ENCODE peak calls at places on chromosomes 4 and X, in six cellular contexts. One of them, this sample, is unnamed.

GRCh38 chrX:40267334-40268118 is 169.8 kb upstream of the BCOR start:
- DNase-seq in CD4-positive, CD25-positive, alpha-beta regulatory T cell: no peak
- DNase-seq in sigmoid colon: peak; percentile 71
- DNase-seq in HepG2: no peak
- DNase-seq in uterus: no peak
- DNase-seq in prostate gland: no peak
- DNase-seq in this sample: no peak

GRCh38 chr4:119212251-119212963 is at the start of gene USP53:
- DNase-seq in CD4-positive, CD25-positive, alpha-beta regulatory T cell: peak; percentile 98
- DNase-seq in sigmoid colon: peak; percentile 99
- DNase-seq in HepG2: peak; percentile 94
- DNase-seq in uterus: peak; percentile 98
- DNase-seq in prostate gland: peak; percentile 99
- DNase-seq in this sample: peak; percentile 98

GRCh38 chr4:163107754-163108153 is 58.9 kb downstream of the NAF1 start:
- DNase-seq in CD4-positive, CD25-positive, alpha-beta regulatory T cell: peak; percentile 69
- DNase-seq in sigmoid colon: no peak
- DNase-seq in HepG2: no peak
- DNase-seq in uterus: no peak
- DNase-seq in prostate gland: no peak
- DNase-seq in this sample: no peak

GRCh38 chr4:15805583-15806517 is 27.7 kb downstream of the CD38 start:
- DNase-seq in CD4-positive, CD25-positive, alpha-beta regulatory T cell: peak; percentile 65
- DNase-seq in sigmoid colon: no peak
- DNase-seq in HepG2: peak; percentile 53
- DNase-seq in uterus: no peak
- DNase-seq in prostate gland: peak; percentile 62
- DNase-seq in this sample: peak; percentile 47

GRCh38 chrX:77440310-77440709 is 6.9 kb upstream of the FGF16 start:
- DNase-seq in CD4-positive, CD25-positive, alpha-beta regulatory T cell: no peak
- DNase-seq in sigmoid colon: no peak
- DNase-seq in HepG2: no peak
- DNase-seq in uterus: no peak
- DNase-seq in prostate gland: no peak
- DNase-seq in this sample: no peak

GRCh38 chr4:39621582-39621981 is 17.1 kb downstream of the SMIM14 start:
- DNase-seq in CD4-positive, CD25-positive, alpha-beta regulatory T cell: no peak
- DNase-seq in sigmoid colon: no peak
- DNase-seq in HepG2: peak; percentile 88
- DNase-seq in uterus: peak; percentile 35
- DNase-seq in prostate gland: no peak
- DNase-seq in this sample: no peak

GRCh38 chr4:118327554-118328241 is 25.1 kb downstream of the PRSS12 start:
- DNase-seq in CD4-positive, CD25-positive, alpha-beta regulatory T cell: no peak
- DNase-seq in sigmoid colon: no peak
- DNase-seq in HepG2: no peak
- DNase-seq in uterus: no peak
- DNase-seq in prostate gland: no peak
- DNase-seq in this sample: no peak

GRCh38 chrX:20059467-20060128 is 57.1 kb downstream of the MAP7D2 start:
- DNase-seq in CD4-positive, CD25-positive, alpha-beta regulatory T cell: no peak
- DNase-seq in sigmoid colon: no peak
- DNase-seq in HepG2: no peak
- DNase-seq in uterus: no peak
- DNase-seq in prostate gland: no peak
- DNase-seq in this sample: no peak

GRCh38 chr4:6263541-6264540 is 5.8 kb upstream of the WFS1 start:
- DNase-seq in CD4-positive, CD25-positive, alpha-beta regulatory T cell: peak; percentile 45
- DNase-seq in sigmoid colon: no peak
- DNase-seq in HepG2: peak; percentile 60
- DNase-seq in uterus: peak; percentile 62
- DNase-seq in prostate gland: no peak
- DNase-seq in this sample: no peak

DNA sequence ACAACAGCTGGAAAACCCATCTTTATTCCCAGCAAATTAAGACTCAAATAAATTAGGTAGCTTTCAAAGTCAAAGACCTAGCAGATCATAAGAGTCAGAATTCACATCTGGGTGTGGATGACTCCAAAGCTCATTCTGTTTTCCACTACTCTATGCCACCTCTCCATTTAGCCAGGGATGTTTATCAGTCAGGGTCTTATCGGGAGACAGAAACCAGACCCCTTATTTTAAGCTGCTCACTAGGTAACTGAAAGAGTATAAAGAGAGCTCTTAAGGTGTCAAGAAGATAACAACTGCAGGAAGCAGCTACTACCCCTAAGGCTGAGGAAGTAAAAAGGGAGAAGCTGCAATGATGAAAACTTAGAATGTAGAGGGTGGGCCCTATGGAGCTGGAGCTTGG is 333.7 kb upstream of the KLF3 start:
- DNase-seq in CD4-positive, CD25-positive, alpha-beta regulatory T cell: no peak
- DNase-seq in sigmoid colon: no peak
- DNase-seq in HepG2: no peak
- DNase-seq in uterus: no peak
- DNase-seq in prostate gland: no peak
- DNase-seq in this sample: no peak
- H3K27me3 ChIP-seq in CD4-positive, CD25-positive, alpha-beta regulatory T cell: no peaks in the 10 kb centered on the region
- H3K27me3 ChIP-seq in sigmoid colon: no peaks in the 10 kb centered on the region
- H3K27me3 ChIP-seq in HepG2: no peaks in the 10 kb centered on the region
- H3K27me3 ChIP-seq in uterus: no peaks in the 10 kb centered on the region
- H3K27me3 ChIP-seq in prostate gland: no peaks in the 10 kb centered on the region
- H3K27me3 ChIP-seq in this sample: no peaks in the 10 kb centered on the region

DNA sequence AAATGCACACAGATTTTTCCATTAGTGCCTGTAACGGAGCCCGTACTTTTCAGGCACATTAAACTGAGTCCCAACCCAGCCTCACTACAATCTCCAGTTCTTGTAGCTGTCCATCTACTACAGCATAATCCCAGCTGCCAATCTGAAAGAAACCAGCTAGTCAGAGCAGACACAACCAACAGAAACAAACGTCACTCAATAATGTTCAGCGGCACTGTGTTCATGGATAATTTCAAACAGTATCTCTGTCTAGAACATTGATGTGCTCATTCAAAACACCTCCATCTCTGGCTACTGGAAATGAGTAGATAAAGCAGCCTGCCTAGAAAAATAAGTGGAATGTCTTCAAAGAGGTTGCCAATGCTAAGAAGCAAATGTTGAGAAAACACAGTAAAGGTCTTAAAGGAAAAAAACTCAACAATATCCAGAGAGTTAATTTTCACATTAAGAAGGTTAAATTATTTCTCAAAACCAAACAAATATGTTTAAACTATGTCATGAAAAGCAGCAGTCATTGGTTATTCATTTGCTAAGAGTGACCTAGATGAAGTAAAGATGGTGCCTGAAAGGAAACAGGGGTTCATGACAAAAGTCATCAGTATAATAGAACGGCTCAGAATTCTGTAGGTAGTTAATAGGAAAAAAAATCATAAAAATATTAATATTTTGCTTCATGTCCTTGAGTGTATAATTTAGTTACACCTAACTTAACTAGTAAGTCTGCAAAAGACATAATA is 245.1 kb upstream of the MAB21L2 start:
- DNase-seq in CD4-positive, CD25-positive, alpha-beta regulatory T cell: no peak
- DNase-seq in sigmoid colon: no peak
- DNase-seq in HepG2: no peak
- DNase-seq in uterus: no peak
- DNase-seq in prostate gland: no peak
- DNase-seq in this sample: no peak
- H3K27me3 ChIP-seq in CD4-positive, CD25-positive, alpha-beta regulatory T cell: no peaks in the 10 kb centered on the region
- H3K27me3 ChIP-seq in sigmoid colon: no peaks in the 10 kb centered on the region
- H3K27me3 ChIP-seq in HepG2: no peaks in the 10 kb centered on the region
- H3K27me3 ChIP-seq in uterus: no peaks in the 10 kb centered on the region
- H3K27me3 ChIP-seq in prostate gland: no peaks in the 10 kb centered on the region
- H3K27me3 ChIP-seq in this sample: no peaks in the 10 kb centered on the region

GRCh38 chrX:16137416-16138107 is 14.2 kb downstream of the GRPR start:
- DNase-seq in CD4-positive, CD25-positive, alpha-beta regulatory T cell: no peak
- DNase-seq in sigmoid colon: no peak
- DNase-seq in HepG2: no peak
- DNase-seq in uterus: no peak
- DNase-seq in prostate gland: no peak
- DNase-seq in this sample: no peak

GRCh38 chrX:16138108-16138427 is 14.7 kb downstream of the GRPR start:
- DNase-seq in CD4-positive, CD25-positive, alpha-beta regulatory T cell: peak; percentile 4
- DNase-seq in sigmoid colon: no peak
- DNase-seq in HepG2: peak; percentile 1
- DNase-seq in uterus: no peak
- DNase-seq in prostate gland: no peak
- DNase-seq in this sample: no peak

GRCh38 chrX:16140983-16141382 is 17.6 kb downstream of the GRPR start:
- DNase-seq in CD4-positive, CD25-positive, alpha-beta regulatory T cell: no peak
- DNase-seq in sigmoid colon: no peak
- DNase-seq in HepG2: no peak
- DNase-seq in uterus: no peak
- DNase-seq in prostate gland: no peak
- DNase-seq in this sample: no peak

GRCh38 chrX:16143968-16144367 is 20.6 kb downstream of the GRPR start:
- DNase-seq in CD4-positive, CD25-positive, alpha-beta regulatory T cell: no peak
- DNase-seq in sigmoid colon: no peak
- DNase-seq in HepG2: no peak
- DNase-seq in uterus: no peak
- DNase-seq in prostate gland: no peak
- DNase-seq in this sample: no peak

DNA sequence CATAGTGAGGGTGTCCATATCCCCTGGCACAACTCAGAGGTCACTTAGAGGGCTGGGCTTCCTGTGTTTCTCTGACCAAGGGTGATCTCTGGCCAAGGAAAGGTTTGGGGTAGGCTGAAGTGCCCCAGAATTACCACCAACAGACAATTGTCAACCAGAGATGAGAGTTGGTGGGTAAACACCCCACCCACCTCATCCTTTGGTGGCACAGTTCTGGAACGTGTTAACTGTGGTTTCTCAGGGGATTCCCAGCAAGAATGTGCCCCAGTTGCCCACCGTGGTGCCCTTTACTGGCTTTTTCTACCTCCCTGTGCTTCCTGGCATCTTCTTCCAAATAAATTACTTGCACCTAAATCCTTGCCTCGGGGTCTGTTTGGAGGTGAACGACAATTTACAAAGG is 17.1 kb downstream of the GRPR start:
- DNase-seq in CD4-positive, CD25-positive, alpha-beta regulatory T cell: no peak
- DNase-seq in sigmoid colon: no peak
- DNase-seq in HepG2: no peak
- DNase-seq in uterus: no peak
- DNase-seq in prostate gland: no peak
- DNase-seq in this sample: no peak
- H3K27me3 ChIP-seq in CD4-positive, CD25-positive, alpha-beta regulatory T cell: no peaks in the 10 kb centered on the region
- H3K27me3 ChIP-seq in sigmoid colon: no peaks in the 10 kb centered on the region
- H3K27me3 ChIP-seq in HepG2: no peaks in the 10 kb centered on the region
- H3K27me3 ChIP-seq in uterus: peaks cover 4% of the 10 kb centered on the region
- H3K27me3 ChIP-seq in prostate gland: no peaks in the 10 kb centered on the region
- H3K27me3 ChIP-seq in this sample: no peaks in the 10 kb centered on the region

DNA sequence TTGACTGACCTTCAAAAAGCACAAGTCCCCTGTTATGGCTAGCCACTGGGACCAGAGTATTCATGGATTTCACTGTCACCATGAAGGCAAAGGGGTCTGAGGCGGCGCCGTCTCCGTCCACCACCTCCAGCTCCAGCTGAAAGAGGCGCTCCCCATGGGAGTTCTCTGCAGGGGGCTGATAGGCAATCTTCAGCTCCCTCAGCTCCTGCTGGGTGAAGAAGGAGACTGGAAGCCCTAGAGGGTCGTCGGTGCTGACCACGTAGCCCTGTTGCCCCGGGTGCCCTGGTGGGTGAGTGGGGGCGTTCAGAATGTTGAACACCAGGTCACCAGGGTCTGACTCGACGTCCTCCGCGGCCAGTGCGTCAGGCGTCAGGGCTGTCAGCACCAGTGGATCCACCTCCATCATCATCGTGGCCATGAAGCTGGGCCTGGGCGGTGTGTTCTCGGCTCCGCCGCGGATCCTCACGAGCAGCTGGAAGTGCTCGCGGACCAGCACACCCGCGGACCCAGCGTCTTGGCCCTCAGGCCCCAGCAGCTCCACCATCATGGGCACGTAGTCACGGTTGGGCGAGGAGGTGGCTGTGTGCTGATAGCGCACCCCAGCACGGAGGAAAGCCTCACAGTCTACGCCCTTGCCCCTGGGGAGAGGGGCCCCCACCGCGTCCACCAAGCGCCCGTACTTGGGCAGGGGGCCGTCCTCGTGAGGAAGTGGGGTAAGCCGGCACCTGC is 980 bp downstream of the FREM3 start:
- DNase-seq in CD4-positive, CD25-positive, alpha-beta regulatory T cell: peak; percentile 1
- DNase-seq in sigmoid colon: no peak
- DNase-seq in HepG2: no peak
- DNase-seq in uterus: no peak
- DNase-seq in prostate gland: no peak
- DNase-seq in this sample: no peak
- H3K27me3 ChIP-seq in CD4-positive, CD25-positive, alpha-beta regulatory T cell: peaks cover 21% of the 10 kb centered on the region
- H3K27me3 ChIP-seq in sigmoid colon: peaks cover 23% of the 10 kb centered on the region
- H3K27me3 ChIP-seq in HepG2: no peaks in the 10 kb centered on the region
- H3K27me3 ChIP-seq in uterus: peaks cover 19% of the 10 kb centered on the region
- H3K27me3 ChIP-seq in prostate gland: peaks cover 14% of the 10 kb centered on the region
- H3K27me3 ChIP-seq in this sample: peaks cover 8% of the 10 kb centered on the region

GRCh38 chr4:108171541-108172230 is 3.0 kb upstream of the LEF1 start:
- DNase-seq in CD4-positive, CD25-positive, alpha-beta regulatory T cell: peak; percentile 89
- DNase-seq in sigmoid colon: no peak
- DNase-seq in HepG2: no peak
- DNase-seq in uterus: no peak
- DNase-seq in prostate gland: no peak
- DNase-seq in this sample: peak; percentile 72
- H3K27me3 ChIP-seq in CD4-positive, CD25-positive, alpha-beta regulatory T cell: peaks cover 8% of the 10 kb centered on the region
- H3K27me3 ChIP-seq in sigmoid colon: peaks cover 47% of the 10 kb centered on the region
- H3K27me3 ChIP-seq in HepG2: peaks cover 8% of the 10 kb centered on the region
- H3K27me3 ChIP-seq in uterus: peaks cover 34% of the 10 kb centered on the region
- H3K27me3 ChIP-seq in prostate gland: peaks cover 19% of the 10 kb centered on the region
- H3K27me3 ChIP-seq in this sample: peaks cover 14% of the 10 kb centered on the region

DNA sequence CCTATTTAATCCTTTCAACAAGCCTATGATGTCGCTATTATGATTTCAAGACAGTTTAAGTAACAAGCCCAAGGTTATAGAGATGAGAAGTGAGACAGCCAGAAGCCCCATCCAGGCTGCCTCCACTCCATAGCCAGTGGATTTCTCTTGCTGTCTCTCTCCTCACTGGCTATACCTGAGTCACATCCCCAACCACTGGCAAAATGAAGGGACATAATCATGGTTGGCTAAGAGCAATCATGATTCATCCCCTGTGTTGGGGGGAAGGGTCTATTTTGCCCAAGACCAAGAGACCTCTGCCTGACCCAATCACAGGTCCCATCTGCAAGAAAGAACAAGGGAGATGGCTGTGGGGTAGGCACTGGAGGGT is 334.9 kb upstream of the GATB start:
- DNase-seq in CD4-positive, CD25-positive, alpha-beta regulatory T cell: no peak
- DNase-seq in sigmoid colon: no peak
- DNase-seq in HepG2: no peak
- DNase-seq in uterus: no peak
- DNase-seq in prostate gland: no peak
- DNase-seq in this sample: no peak
- H3K27me3 ChIP-seq in CD4-positive, CD25-positive, alpha-beta regulatory T cell: no peaks in the 10 kb centered on the region
- H3K27me3 ChIP-seq in sigmoid colon: no peaks in the 10 kb centered on the region
- H3K27me3 ChIP-seq in HepG2: no peaks in the 10 kb centered on the region
- H3K27me3 ChIP-seq in uterus: no peaks in the 10 kb centered on the region
- H3K27me3 ChIP-seq in prostate gland: no peaks in the 10 kb centered on the region
- H3K27me3 ChIP-seq in this sample: no peaks in the 10 kb centered on the region

GRCh38 chr4:8671712-8672290 is 79.2 kb downstream of the CPZ start:
- DNase-seq in CD4-positive, CD25-positive, alpha-beta regulatory T cell: no peak
- DNase-seq in sigmoid colon: peak; percentile 24
- DNase-seq in HepG2: no peak
- DNase-seq in uterus: no peak
- DNase-seq in prostate gland: no peak
- DNase-seq in this sample: no peak
- H3K27me3 ChIP-seq in CD4-positive, CD25-positive, alpha-beta regulatory T cell: no peaks in the 10 kb centered on the region
- H3K27me3 ChIP-seq in sigmoid colon: no peaks in the 10 kb centered on the region
- H3K27me3 ChIP-seq in HepG2: no peaks in the 10 kb centered on the region
- H3K27me3 ChIP-seq in uterus: peaks cover 6% of the 10 kb centered on the region
- H3K27me3 ChIP-seq in prostate gland: no peaks in the 10 kb centered on the region
- H3K27me3 ChIP-seq in this sample: no peaks in the 10 kb centered on the region

This sample was measured in CD4-positive, alpha-beta memory T cell.